ENCODE peak calls at places on chromosomes 5 and 9, in four cellular contexts. O is transverse colon; L is CD4-positive, CD25-positive, alpha-beta regulatory T cell; R is stomach. Y is an unnamed sample.

GRCh38 chr5:119274767-119275130 is 81.1 kb upstream of the TNFAIP8 start:
- DNase-seq in R (no peak), L (peak; percentile 53), O (no peak), Y (no peak)

GRCh38 chr9:116589392-116590354 is 97.4 kb upstream of the TRIM32 start:
- DNase-seq in L (peak; percentile 72), R (no peak), O (no peak), Y (peak; percentile 35)

GRCh38 chr5:146494656-146495055 is 21.3 kb downstream of the GPR151 start:
- DNase-seq in L (no peak), R (no peak), O (no peak), Y (no peak)

GRCh38 chr5:32612134-32612888 is 27.0 kb downstream of the SUB1 start:
- DNase-seq in R (no peak), L (no peak), O (peak; percentile 16), Y (no peak)

GRCh38 chr5:141608046-141608445 is 10.8 kb downstream of the DIAPH1 start:
- DNase-seq in O (no peak), L (no peak), R (no peak), Y (no peak)

GRCh38 chr5:51881901-51882300 is 498.7 kb downstream of the ISL1 start:
- DNase-seq in L (no peak), R (no peak), O (no peak), Y (no peak)

GRCh38 chr9:10744669-10745068 is 131.9 kb upstream of the PTPRD start:
- DNase-seq in R (no peak), O (no peak), L (no peak), Y (no peak)

GRCh38 chr5:115460476-115460875 is 84.1 kb downstream of the FEM1C start:
- DNase-seq in R (peak; percentile 80), O (no peak), L (peak; percentile 39), Y (no peak)

GRCh38 chr5:130231786-130232185 is 327.5 kb downstream of the CHSY3 start:
- DNase-seq in L (no peak), O (no peak), R (no peak), Y (no peak)

GRCh38 chr5:139901251-139901575 is 105.6 kb downstream of the PSD2 start:
- DNase-seq in R (no peak), L (no peak), O (no peak), Y (no peak)

GRCh38 chr5:130333089-130333488 is 428.8 kb downstream of the CHSY3 start:
- DNase-seq in L (no peak), O (no peak), R (no peak), Y (no peak)

GRCh38 chr9:111094433-111095421 is 56.5 kb upstream of the LPAR1 start:
- DNase-seq in R (no peak), L (no peak), O (peak; percentile 15), Y (no peak)

GRCh38 chr5:146533260-146533857 is 17.4 kb upstream of the GPR151 start:
- DNase-seq in R (peak; percentile 80), L (peak; percentile 80), O (peak; percentile 73), Y (peak; percentile 54)

GRCh38 chr9:20043035-20043434 is 254.2 kb upstream of the SLC24A2 start:
- DNase-seq in L (peak; percentile 81), O (no peak), R (no peak), Y (no peak)

GRCh38 chr5:132489051-132489770 is 1.4 kb downstream of the IRF1 start:
- DNase-seq in L (no peak), R (peak; percentile 26), O (peak; percentile 32), Y (no peak)

GRCh38 chr9:88447431-88447830 is 59.2 kb downstream of the SPIN1 start:
- DNase-seq in L (no peak), R (no peak), O (no peak), Y (no peak)

GRCh38 chr5:139193928-139194327 is 4.2 kb downstream of the SIL1 start:
- DNase-seq in R (no peak), L (peak; percentile 41), O (no peak), Y (no peak)

GRCh38 chr5:58459276-58459859 is 518 bp downstream of the PLK2 start:
- DNase-seq in L (peak; percentile 8), O (peak; percentile 29), R (peak; percentile 34), Y (no peak)

GRCh38 chr9:522658-523057 is 308.0 kb downstream of the DOCK8 start:
- DNase-seq in R (no peak), O (no peak), L (no peak), Y (no peak)

GRCh38 chr9:27276182-27277030 is 20.5 kb downstream of the EQTN start:
- DNase-seq in L (peak; percentile 52), R (no peak), O (no peak), Y (no peak)

GRCh38 chr5:117475925-117476324 is 901.3 kb upstream of the SEMA6A start:
- DNase-seq in L (no peak), R (no peak), O (no peak), Y (no peak)

GRCh38 chr9:78296208-78296892 is 575 bp upstream of the PSAT1 start:
- DNase-seq in L (peak; percentile 7), O (peak; percentile 20), R (peak; percentile 75), Y (no peak)

GRCh38 chr5:86909461-86909881 is 291.7 kb downstream of the COX7C start:
- DNase-seq in O (no peak), R (no peak), L (no peak), Y (no peak)

GRCh38 chr5:34849253-34849652 is 10.3 kb downstream of the TTC23L start:
- DNase-seq in O (no peak), L (no peak), R (no peak), Y (no peak)

GRCh38 chr5:177402271-177403043 is 2.0 kb upstream of the PFN3 start:
- DNase-seq in L (peak; percentile 78), O (peak; percentile 86), R (peak; percentile 82), Y (no peak)

GRCh38 chr5:95733100-95733499 is 2.0 kb downstream of the RHOBTB3 start:
- DNase-seq in L (no peak), O (no peak), R (no peak), Y (no peak)

GRCh38 chr9:89351584-89351983 is 33.3 kb downstream of the SECISBP2 start:
- DNase-seq in L (no peak), R (no peak), O (no peak), Y (no peak)

GRCh38 chr5:89584339-89584956 is 701.5 kb upstream of the MEF2C start:
- DNase-seq in O (no peak), R (no peak), L (no peak), Y (no peak)

GRCh38 chr5:167945542-167946384 is 345.7 kb upstream of the WWC1 start:
- DNase-seq in O (no peak), R (no peak), L (no peak), Y (no peak)

GRCh38 chr5:6634327-6634713 is 1.1 kb downstream of the SRD5A1 start:
- DNase-seq in O (no peak), L (peak; percentile 21), R (no peak), Y (no peak)
- H3K4me3 ChIP-seq in O (peak overlapping the region; percentile 93), L (peak overlapping the region; percentile 23), R (peak overlapping the region; percentile 92), Y (peak overlapping the region; percentile 95)

DNA sequence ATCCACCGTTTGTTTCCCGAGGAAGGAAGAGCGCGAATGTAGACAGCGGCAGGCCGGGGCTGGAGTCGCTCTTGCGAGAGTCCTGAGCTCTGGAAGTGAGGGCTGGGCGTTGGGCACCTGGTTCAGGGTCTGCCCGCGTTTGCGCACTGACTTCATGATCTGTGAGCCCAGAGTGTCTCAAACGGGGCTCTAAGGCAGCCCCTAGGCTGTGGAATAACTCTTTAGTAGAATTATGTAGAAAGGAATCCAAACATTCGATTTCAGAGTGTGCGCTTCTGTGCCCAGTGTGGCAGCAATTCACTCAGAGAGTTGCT is 478 bp upstream of the GGTA1 start:
- DNase-seq in L (no peak), O (no peak), R (no peak), Y (no peak)
- H3K4me3 ChIP-seq in L (no peak overlapping the region), O (peak overlapping the region; percentile 59), R (peak overlapping the region; percentile 47), Y (no peak overlapping the region)

DNA sequence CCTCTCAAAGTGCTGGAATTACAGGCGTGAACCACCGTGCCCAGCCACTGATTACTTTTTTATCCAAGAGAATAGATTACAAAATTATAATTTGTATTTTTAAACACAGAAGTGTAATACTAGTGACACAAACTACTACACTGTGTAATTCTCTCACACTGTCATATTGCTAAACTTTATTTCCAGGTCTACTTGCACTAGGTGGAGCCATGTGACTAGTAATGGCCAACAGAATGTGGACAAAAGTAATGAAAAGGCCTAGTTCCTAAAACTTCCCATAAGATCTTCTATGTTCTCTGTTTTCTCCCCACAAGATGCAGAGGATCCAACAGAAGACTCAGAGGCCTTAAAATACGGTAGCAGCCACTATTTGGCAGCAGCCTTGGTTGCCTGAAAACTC is 27.3 kb downstream of the NADK2 start:
- DNase-seq in L (no peak), R (no peak), O (no peak), Y (no peak)
- H3K4me3 ChIP-seq in L (no peak overlapping the region), R (no peak overlapping the region), O (no peak overlapping the region), Y (no peak overlapping the region)

DNA sequence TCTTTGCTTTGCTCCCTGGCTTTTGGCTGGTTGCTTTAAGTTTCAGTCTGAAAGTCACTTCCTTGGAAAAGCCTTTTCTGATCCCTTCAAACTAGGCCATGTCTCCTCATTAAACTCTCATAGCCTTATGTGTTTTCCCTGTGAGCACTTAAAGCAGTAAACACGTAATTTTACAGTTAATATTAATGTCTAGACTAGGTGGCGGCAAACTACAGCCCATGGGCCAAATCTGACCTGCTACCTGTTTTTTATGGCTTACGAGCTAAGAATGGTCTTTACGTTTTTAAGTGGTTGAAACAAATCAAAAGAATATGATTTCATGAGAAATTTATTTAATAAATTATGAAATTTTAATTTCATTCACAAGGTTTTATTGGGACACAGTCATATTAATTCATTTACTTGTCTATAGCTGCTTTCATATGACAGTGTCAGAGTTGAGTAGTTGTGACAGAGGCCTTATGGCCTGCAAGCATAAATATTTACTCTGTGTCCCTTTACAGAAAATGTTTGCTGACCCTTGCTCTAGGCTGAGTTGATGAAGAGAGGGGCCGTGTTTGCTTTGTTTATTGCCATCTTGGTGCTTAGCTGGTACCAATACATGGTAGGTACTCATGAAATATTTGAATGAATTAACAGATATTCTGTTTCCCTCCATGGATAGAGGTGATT is 7.4 kb downstream of the SLC44A1 start:
- DNase-seq in L (no peak), R (no peak), O (no peak), Y (no peak)
- H3K4me3 ChIP-seq in L (no peak overlapping the region), R (no peak overlapping the region), O (no peak overlapping the region), Y (no peak overlapping the region)

GRCh38 chr5:28483327-28484025 is 1445.1 kb upstream of the CDH9 start:
- DNase-seq in O (no peak), L (no peak), R (no peak), Y (no peak)
- H3K4me3 ChIP-seq in O (no peak overlapping the region), L (no peak overlapping the region), R (no peak overlapping the region), Y (no peak overlapping the region)

GRCh38 chr9:113501821-113502220 is 38.3 kb downstream of the RGS3 start:
- DNase-seq in O (no peak), L (no peak), R (no peak), Y (no peak)

GRCh38 chr9:113499153-113499875 is 35.8 kb downstream of the RGS3 start:
- DNase-seq in R (no peak), L (no peak), O (no peak), Y (no peak)

GRCh38 chr9:113502427-113503008 is 39.0 kb downstream of the RGS3 start:
- DNase-seq in O (no peak), R (no peak), L (no peak), Y (no peak)

GRCh38 chr9:113499876-113500497 is 36.5 kb downstream of the RGS3 start:
- DNase-seq in R (no peak), O (no peak), L (no peak), Y (no peak)

DNA sequence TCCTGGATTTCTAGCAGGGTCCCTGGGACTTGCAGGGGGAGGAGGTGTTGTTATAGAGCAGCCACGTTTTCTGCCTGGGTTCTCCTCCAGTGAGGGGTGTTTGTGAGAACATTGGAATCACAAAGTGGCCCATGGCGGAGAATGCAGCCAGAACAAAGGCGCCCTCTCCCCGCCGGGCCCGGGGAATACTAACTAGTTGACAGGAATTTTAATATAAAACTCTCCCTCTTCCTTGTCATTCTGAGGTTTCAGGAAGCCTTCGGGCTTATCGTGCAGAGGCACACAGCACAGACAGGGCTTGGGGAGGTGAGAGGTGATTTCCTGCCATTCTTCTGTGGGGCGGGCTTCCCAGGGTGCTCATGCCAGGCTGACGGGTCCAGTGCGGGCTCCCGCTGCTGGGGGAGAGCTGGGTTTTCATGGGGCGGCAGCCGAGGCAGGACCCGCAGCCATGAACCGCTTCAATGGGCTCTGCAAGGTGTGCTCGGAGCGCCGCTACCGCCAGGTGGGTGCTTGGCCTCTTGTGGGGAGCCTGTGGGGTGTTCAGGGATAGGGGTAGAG is 37.7 kb downstream of the RGS3 start:
- DNase-seq in R (no peak), O (no peak), L (no peak), Y (no peak)
- H3K4me3 ChIP-seq in R (peak overlapping the region; percentile 17), O (no peak overlapping the region), L (no peak overlapping the region), Y (no peak overlapping the region)